ENCODE peak calls at places on chromosome 2, in seven cellular contexts. D is stomach, Z is lower lobe of right lung, T is heart right ventricle, X is fibroblast of lung, B is ascending aorta, P is DND-41. E is an unnamed sample.

GRCh38 chr2:67455219-67456142 is 58.3 kb downstream of the ETAA1 start:
- DNase-seq in D (no peak), Z (no peak), T (no peak), X (no peak), B (no peak), P (no peak), E (no peak)

GRCh38 chr2:47488870-47489584 is 86.1 kb downstream of the MSH2 start:
- DNase-seq in D (no peak), Z (no peak), T (no peak), X (peak; percentile 86), B (no peak), P (peak; percentile 25), E (no peak)

GRCh38 chr2:137700681-137701080 is 263.6 kb upstream of the HNMT start:
- DNase-seq in D (no peak), Z (no peak), T (no peak), X (no peak), B (no peak), P (no peak), E (no peak)

GRCh38 chr2:100900156-100900795 is 80.3 kb downstream of the NPAS2 start:
- DNase-seq in D (no peak), Z (no peak), T (no peak), X (no peak), B (no peak), P (no peak), E (no peak)

GRCh38 chr2:152615177-152615576 is 102.1 kb downstream of the PRPF40A start:
- DNase-seq in D (no peak), Z (no peak), T (no peak), X (no peak), B (no peak), P (no peak), E (no peak)

GRCh38 chr2:113180131-113180946 is 6.6 kb downstream of the PSD4 start:
- DNase-seq in D (no peak), Z (no peak), T (no peak), X (no peak), B (no peak), P (no peak), E (no peak)

GRCh38 chr2:60957643-60958042 is 59.9 kb upstream of the PEX13 start:
- DNase-seq in D (peak; percentile 72), Z (no peak), T (no peak), X (no peak), B (no peak), P (no peak), E (no peak)

GRCh38 chr2:238320246-238320647 is at the start of gene TRAF3IP1:
- DNase-seq in D (peak; percentile 97), Z (peak; percentile 96), T (peak; percentile 94), X (peak; percentile 90), B (peak; percentile 96), P (peak; percentile 84), E (peak; percentile 97)

GRCh38 chr2:56444339-56444738 is 260.5 kb downstream of the CCDC85A start:
- DNase-seq in D (peak; percentile 79), Z (no peak), T (no peak), X (no peak), B (no peak), P (no peak), E (no peak)

GRCh38 chr2:102082591-102083586 is 59.7 kb upstream of the IL1R1 start:
- DNase-seq in D (no peak), Z (no peak), T (peak; percentile 47), X (peak; percentile 88), B (no peak), P (peak; percentile 33), E (peak; percentile 77)

GRCh38 chr2:50344509-50345106 is 687.3 kb downstream of the NRXN1 start:
- DNase-seq in D (no peak), Z (no peak), T (no peak), X (no peak), B (no peak), P (no peak), E (no peak)

GRCh38 chr2:170816499-170817246 is at the start of gene GAD1:
- DNase-seq in D (peak; percentile 81), Z (peak; percentile 70), T (peak; percentile 32), X (peak; percentile 49), B (peak; percentile 83), P (no peak), E (peak; percentile 86)

GRCh38 chr2:234437642-234438321 is 59.1 kb downstream of the ARL4C start:
- DNase-seq in D (no peak), Z (no peak), T (peak; percentile 50), X (no peak), B (no peak), P (peak; percentile 63), E (no peak)

GRCh38 chr2:222756951-222757645 is 85.6 kb downstream of the MOGAT1 start:
- DNase-seq in D (no peak), Z (no peak), T (no peak), X (peak; percentile 49), B (no peak), P (no peak), E (no peak)

GRCh38 chr2:230849633-230850357 is 14.9 kb upstream of the ITM2C start:
- DNase-seq in D (peak; percentile 72), Z (peak; percentile 76), T (no peak), X (no peak), B (no peak), P (no peak), E (no peak)

GRCh38 chr2:108161298-108161697 is 78.5 kb upstream of the SULT1C3 start:
- DNase-seq in D (no peak), Z (no peak), T (no peak), X (no peak), B (no peak), P (no peak), E (no peak)

GRCh38 chr2:54042341-54042740 is 71.5 kb upstream of the PSME4 start:
- DNase-seq in D (no peak), Z (no peak), T (no peak), X (peak; percentile 52), B (no peak), P (no peak), E (no peak)

GRCh38 chr2:16385341-16385740 is 280.3 kb downstream of the CYRIA start:
- DNase-seq in D (no peak), Z (no peak), T (no peak), X (no peak), B (no peak), P (no peak), E (no peak)

GRCh38 chr2:35871672-35872071 is 483.9 kb upstream of the CRIM1 start:
- DNase-seq in D (no peak), Z (no peak), T (no peak), X (no peak), B (no peak), P (no peak), E (no peak)

GRCh38 chr2:179336782-179337534 is 72.3 kb upstream of the SESTD1 start:
- DNase-seq in D (no peak), Z (no peak), T (no peak), X (peak; percentile 46), B (no peak), P (no peak), E (no peak)

GRCh38 chr2:41061371-41061770 is 609.5 kb upstream of the SLC8A1 start:
- DNase-seq in D (no peak), Z (no peak), T (no peak), X (peak; percentile 58), B (no peak), P (peak; percentile 45), E (no peak)

GRCh38 chr2:240961878-240962277 is 36.5 kb upstream of the SNED1 start:
- DNase-seq in D (peak; percentile 3), Z (no peak), T (no peak), X (no peak), B (no peak), P (peak; percentile 2), E (no peak)

GRCh38 chr2:64101141-64101591 is 43.1 kb downstream of the PELI1 start:
- DNase-seq in D (no peak), Z (no peak), T (no peak), X (peak; percentile 5), B (no peak), P (no peak), E (no peak)

GRCh38 chr2:110858993-110859770 is 126.8 kb downstream of the ACOXL start:
- DNase-seq in D (no peak), Z (no peak), T (no peak), X (no peak), B (no peak), P (peak; percentile 62), E (no peak)

GRCh38 chr2:13681936-13682335 is 950.6 kb upstream of the LRATD1 start:
- DNase-seq in D (no peak), Z (no peak), T (no peak), X (peak; percentile 70), B (no peak), P (no peak), E (no peak)
- H3K4me3 ChIP-seq in D (no peak overlapping the region), Z (no peak overlapping the region), T (no peak overlapping the region), X (no peak overlapping the region), B (no peak overlapping the region), P (no peak overlapping the region), E (no peak overlapping the region)

DNA sequence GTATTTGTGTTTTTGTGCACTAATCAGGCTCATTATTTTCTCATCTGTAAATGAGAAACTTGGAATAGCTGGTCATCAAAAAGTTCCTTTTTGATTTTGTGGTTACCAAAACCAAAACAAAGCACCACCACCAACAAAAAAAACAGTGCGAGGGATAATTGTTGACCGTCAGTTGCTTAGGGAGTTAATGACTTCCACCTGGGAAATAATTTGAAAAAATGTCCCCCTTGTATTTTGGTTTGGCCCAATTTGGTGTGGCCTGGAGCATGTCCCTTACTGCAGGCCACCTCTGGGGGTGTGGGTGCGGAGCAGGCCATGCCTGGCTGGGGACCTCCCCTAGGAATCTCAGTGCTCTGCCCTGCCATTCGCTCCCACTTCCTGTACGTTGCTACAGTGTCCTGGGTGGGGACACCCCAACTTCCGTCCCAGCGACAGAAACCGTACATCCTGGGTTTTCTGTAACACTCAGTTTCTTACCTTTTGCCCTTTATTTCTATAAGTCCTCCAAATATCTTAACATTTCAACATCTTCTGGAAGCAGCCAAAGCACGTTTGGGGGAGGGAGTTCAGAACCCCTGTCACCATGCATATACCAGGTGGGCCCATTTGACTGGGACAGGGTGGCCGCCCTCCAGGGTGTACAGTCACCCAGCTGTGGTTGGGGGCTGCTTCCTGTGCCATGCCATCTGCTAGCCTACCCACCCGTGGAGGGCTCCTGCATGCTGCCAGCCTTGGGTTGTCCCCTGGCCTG is 31.3 kb downstream of the NCK2 start:
- DNase-seq in D (no peak), Z (no peak), T (no peak), X (no peak), B (no peak), P (peak; percentile 38), E (no peak)
- H3K4me1 ChIP-seq in D (peaks cover 100% of the 10 kb centered on the region), Z (peaks cover 69% of the 10 kb centered on the region), T (peaks cover 18% of the 10 kb centered on the region), X (peaks cover 20% of the 10 kb centered on the region), B (peaks cover 23% of the 10 kb centered on the region), P (peaks cover 2% of the 10 kb centered on the region), E (no peaks in the 10 kb centered on the region)

GRCh38 chr2:105748564-105748963 is 3.9 kb downstream of the NCK2 start:
- DNase-seq in D (no peak), Z (no peak), T (no peak), X (no peak), B (no peak), P (no peak), E (no peak)
- TF ChIP-seq CTCF in D (no peak), Z (no peak), T (no peak), X (no peak), B (no peak), P (no peak), E (no peak)

DNA sequence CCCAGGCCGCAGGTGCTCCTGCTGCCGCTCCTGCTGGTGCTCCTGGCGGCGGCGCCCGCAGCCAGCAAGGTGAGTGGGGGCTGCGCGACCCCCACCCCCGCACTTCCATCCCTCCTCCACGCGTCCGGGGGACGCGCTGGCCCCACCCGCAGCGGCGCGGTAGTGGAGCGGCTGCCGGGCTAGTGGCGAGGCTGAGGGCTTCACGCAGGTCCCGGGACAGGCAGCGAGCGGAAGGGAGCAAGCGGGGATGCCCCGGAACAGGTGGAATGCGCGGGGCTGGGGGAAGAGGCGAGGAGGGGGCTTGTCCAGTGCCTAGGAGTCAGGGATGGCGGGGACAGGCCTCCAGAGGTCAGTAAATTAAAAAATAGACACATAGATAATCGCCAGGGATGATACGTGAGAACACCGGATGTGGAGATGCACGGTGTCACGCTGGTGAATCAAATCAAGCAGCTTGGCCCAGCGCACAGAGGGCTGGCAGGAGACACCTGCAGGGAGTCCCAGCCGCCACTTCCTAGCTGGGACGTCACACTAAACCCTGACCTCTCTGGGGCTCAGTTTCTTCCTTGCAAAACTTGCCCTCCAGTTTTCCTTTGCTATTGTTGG is 424 bp downstream of the COL4A3 start:
- DNase-seq in D (peak; percentile 27), Z (no peak), T (no peak), X (no peak), B (no peak), P (no peak), E (no peak)
- H3K4me3 ChIP-seq in D (peak overlapping the region; percentile 62), Z (peak overlapping the region; percentile 63), T (peak overlapping the region; percentile 66), X (no peak overlapping the region), B (peak overlapping the region; percentile 82), P (no peak overlapping the region), E (peak overlapping the region; percentile 8)